ENCODE peak calls at places on chromosomes 2 and 18, in six cellular contexts. F, D, T, P, B and A are unnamed samples.

GRCh38 chr2:27270680-27271079 is 4.6 kb upstream of the DNAJC5G start:
- DNase-seq in F (no peak), D (no peak), P (no peak), B (no peak), T (no peak), A (no peak)

GRCh38 chr2:45879406-45879805 is 227.9 kb downstream of the PRKCE start:
- DNase-seq in P (no peak), F (no peak), T (no peak), B (no peak), D (no peak), A (no peak)

GRCh38 chr2:27752551-27753237 is 18.8 kb upstream of the MRPL33 start:
- DNase-seq in F (no peak), T (no peak), D (no peak), B (peak; percentile 39), P (peak; percentile 49), A (peak; percentile 60)

GRCh38 chr2:207919164-207919919 is 106.0 kb downstream of the PLEKHM3 start:
- DNase-seq in T (no peak), F (no peak), B (no peak), D (no peak), P (no peak), A (no peak)

GRCh38 chr2:196315388-196316049 is 144.1 kb upstream of the STK17B start:
- DNase-seq in F (no peak), D (no peak), B (no peak), T (no peak), P (peak; percentile 92), A (peak; percentile 42)

GRCh38 chr2:26068602-26069298 is 34.9 kb downstream of the RAB10 start:
- DNase-seq in D (no peak), T (no peak), B (no peak), F (peak; percentile 53), P (peak; percentile 91), A (peak; percentile 83)

GRCh38 chr2:237894986-237895543 is 35.6 kb downstream of the RAMP1 start:
- DNase-seq in D (no peak), B (no peak), T (peak; percentile 66), P (no peak), F (no peak), A (no peak)

GRCh38 chr2:222318026-222318711 is 19.4 kb upstream of the PAX3 start:
- DNase-seq in P (peak; percentile 67), T (no peak), D (no peak), F (peak; percentile 4), B (peak; percentile 92), A (peak; percentile 77)

GRCh38 chr2:150309681-150310080 is 177.8 kb downstream of the RND3 start:
- DNase-seq in F (no peak), D (no peak), B (no peak), P (peak; percentile 82), T (no peak), A (peak; percentile 6)

GRCh38 chr2:205695460-205695979 is 13.2 kb downstream of the NRP2 start:
- DNase-seq in D (no peak), B (no peak), F (peak; percentile 77), P (no peak), T (peak; percentile 60), A (no peak)

GRCh38 chr2:111523009-111523408 is 361.0 kb downstream of the ANAPC1 start:
- DNase-seq in F (no peak), P (no peak), T (no peak), B (no peak), D (no peak), A (no peak)

GRCh38 chr2:21469158-21469557 is 345.4 kb downstream of the TDRD15 start:
- DNase-seq in T (no peak), D (no peak), F (no peak), P (no peak), B (no peak), A (no peak)

GRCh38 chr2:16058256-16058655 is 117.9 kb downstream of the MYCN start:
- DNase-seq in P (no peak), F (no peak), D (no peak), T (no peak), B (no peak), A (no peak)

GRCh38 chr2:222393733-222394267 is 30.5 kb upstream of the SGPP2 start:
- DNase-seq in D (no peak), F (no peak), T (no peak), P (no peak), B (no peak), A (no peak)

GRCh38 chr18:21826196-21826595 is 85.6 kb downstream of the MIB1 start:
- DNase-seq in P (peak; percentile 49), T (no peak), D (no peak), F (peak; percentile 1), B (peak; percentile 2), A (peak; percentile 68)

GRCh38 chr2:120622159-120622869 is 113.4 kb upstream of the GLI2 start:
- DNase-seq in B (no peak), P (no peak), F (no peak), D (no peak), T (peak; percentile 22), A (no peak)

GRCh38 chr18:79755496-79756142 is 42.1 kb upstream of the KCNG2 start:
- DNase-seq in F (no peak), B (no peak), P (no peak), D (no peak), T (peak; percentile 32), A (no peak)

GRCh38 chr2:227717687-227718567 is at the start of gene SLC19A3:
- DNase-seq in B (peak; percentile 94), P (no peak), T (peak; percentile 94), D (peak; percentile 74), F (peak; percentile 27), A (peak; percentile 8)

GRCh38 chr2:72891091-72891818 is 4.0 kb downstream of the SPR start:
- DNase-seq in B (no peak), P (no peak), F (no peak), T (no peak), D (no peak), A (no peak)

GRCh38 chr2:11042841-11043240 is 112.4 kb upstream of the SLC66A3 start:
- DNase-seq in B (no peak), F (no peak), D (no peak), T (no peak), P (no peak), A (no peak)

GRCh38 chr2:134262666-134263065 is 8.8 kb downstream of the MGAT5 start:
- DNase-seq in T (no peak), D (no peak), F (no peak), B (no peak), P (no peak), A (no peak)

DNA sequence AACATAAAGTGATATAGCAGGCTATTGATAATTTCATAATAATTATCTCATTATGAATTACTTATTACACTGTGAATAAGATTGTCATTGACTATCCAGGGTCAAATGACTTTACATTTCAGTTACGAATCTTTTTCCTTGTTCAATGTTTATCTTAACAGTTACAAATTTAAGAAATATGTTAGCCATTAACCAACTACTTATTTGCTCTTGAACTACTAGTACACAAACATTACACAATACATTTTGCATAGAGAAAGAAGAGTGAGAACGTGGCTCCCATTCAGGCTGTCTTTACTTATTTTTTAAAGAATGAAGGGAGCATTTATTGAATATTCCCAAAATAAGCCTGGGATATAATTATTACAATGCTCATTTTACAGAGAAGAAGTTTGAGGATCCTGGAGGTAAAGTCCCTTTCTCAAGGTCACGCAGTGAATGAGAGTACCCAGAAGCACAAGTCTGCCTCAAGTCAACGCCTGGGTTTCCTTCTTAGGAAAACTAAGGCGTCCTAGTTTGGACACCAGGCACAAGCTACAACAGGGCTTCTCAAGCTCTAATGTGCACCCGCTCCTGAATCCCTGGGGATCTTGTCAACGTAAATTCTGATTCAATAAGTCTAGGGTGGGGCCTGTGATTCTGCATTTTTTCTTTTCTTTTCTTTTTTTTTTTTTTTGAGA is 164.2 kb downstream of the FIGN start:
- DNase-seq in P (no peak), T (no peak), F (no peak), B (no peak), D (no peak), A (no peak)
- H3K27ac ChIP-seq in P (no peak overlapping the region), T (no peak overlapping the region), F (no peak overlapping the region), B (no peak overlapping the region), D (no peak overlapping the region), A (no peak overlapping the region)

GRCh38 chr2:43400508-43400907 is 174.1 kb upstream of the ZFP36L2 start:
- DNase-seq in B (no peak), T (no peak), F (no peak), D (no peak), P (no peak), A (no peak)
- TF ChIP-seq CTCF in B (no peak), T (no peak), F (peak; percentile 37), D (no peak), P (no peak), A (no peak)

DNA sequence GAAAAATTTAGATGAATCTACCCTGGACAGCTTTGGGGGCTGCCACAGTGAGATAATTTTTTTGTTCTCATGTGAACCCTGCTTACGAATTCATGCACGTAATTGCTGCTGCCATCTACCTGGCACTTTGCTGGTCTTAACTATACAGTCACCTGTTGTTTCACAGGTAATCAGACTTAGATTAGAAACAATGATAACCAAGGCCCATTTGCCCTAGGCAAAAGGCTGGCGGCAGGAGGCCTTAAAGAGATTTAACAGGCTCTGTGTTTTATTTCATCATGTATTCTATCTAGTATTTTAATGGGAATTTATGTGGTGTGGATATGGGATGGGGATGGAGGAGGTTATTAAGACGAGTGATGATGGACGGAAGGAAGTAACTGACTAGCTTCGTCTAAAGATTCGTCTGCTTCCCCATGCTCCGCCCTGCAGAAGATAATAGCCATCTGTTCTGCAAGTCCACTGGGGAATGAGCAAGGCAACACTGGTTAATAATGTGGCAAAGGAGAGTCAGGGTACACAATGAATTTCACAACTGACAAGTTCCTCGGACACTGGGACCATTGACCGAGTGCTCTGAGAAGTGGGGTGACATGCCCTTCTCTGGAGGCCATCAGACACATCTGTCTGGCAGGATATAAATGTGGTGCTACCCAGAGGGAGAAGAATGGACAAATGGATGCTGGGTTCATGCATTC is 291.8 kb upstream of the TNP1 start:
- DNase-seq in D (no peak), B (no peak), F (no peak), P (no peak), T (no peak), A (no peak)
- H3K27me3 ChIP-seq in D (no peaks in the 10 kb centered on the region), B (no peaks in the 10 kb centered on the region), F (no peaks in the 10 kb centered on the region), P (no peaks in the 10 kb centered on the region), T (no peaks in the 10 kb centered on the region), A (peaks cover 2% of the 10 kb centered on the region)

GRCh38 chr2:44087714-44088092 is 81.0 kb upstream of the PPM1B start:
- DNase-seq in P (no peak), B (peak; percentile 26), D (no peak), T (no peak), F (no peak), A (no peak)
- H3K27ac ChIP-seq in P (no peak overlapping the region), B (no peak overlapping the region), D (peak overlapping the region; percentile 73), T (peak overlapping the region; percentile 53), F (no peak overlapping the region), A (no peak overlapping the region)